ENCODE peak calls at places on chromosomes 6 and 20, in seven cellular contexts. One of them, this sample, is unnamed.

GRCh38 chr6:158849899-158850806 is 31.0 kb upstream of the EZR start:
- DNase-seq in RCC 7860: peak
- DNase-seq in tibial artery: no peak
- DNase-seq in left colon: peak
- DNase-seq in activated T-cell treated with anti-CD3 and anti-CD28 coated beads for 1 hour: peak
- DNase-seq in GDM1: no peak
- DNase-seq in fibroblast of gingiva: peak
- DNase-seq in this sample: no peak

GRCh38 chr20:1998715-1999114 is 4.9 kb upstream of the PDYN start:
- DNase-seq in RCC 7860: no peak
- DNase-seq in tibial artery: no peak
- DNase-seq in left colon: no peak
- DNase-seq in activated T-cell treated with anti-CD3 and anti-CD28 coated beads for 1 hour: no peak
- DNase-seq in GDM1: no peak
- DNase-seq in fibroblast of gingiva: no peak
- DNase-seq in this sample: no peak

GRCh38 chr6:53464942-53465460 is 79.9 kb downstream of the GCLC start:
- DNase-seq in RCC 7860: no peak
- DNase-seq in tibial artery: peak
- DNase-seq in left colon: peak
- DNase-seq in activated T-cell treated with anti-CD3 and anti-CD28 coated beads for 1 hour: no peak
- DNase-seq in GDM1: no peak
- DNase-seq in fibroblast of gingiva: peak
- DNase-seq in this sample: no peak

GRCh38 chr6:5827061-5828037 is 179.4 kb downstream of the NRN1 start:
- DNase-seq in RCC 7860: no peak
- DNase-seq in tibial artery: no peak
- DNase-seq in left colon: no peak
- DNase-seq in activated T-cell treated with anti-CD3 and anti-CD28 coated beads for 1 hour: no peak
- DNase-seq in GDM1: no peak
- DNase-seq in fibroblast of gingiva: no peak
- DNase-seq in this sample: no peak

GRCh38 chr6:124947821-124948451 is 14.3 kb upstream of the RNF217 start:
- DNase-seq in RCC 7860: no peak
- DNase-seq in tibial artery: no peak
- DNase-seq in left colon: no peak
- DNase-seq in activated T-cell treated with anti-CD3 and anti-CD28 coated beads for 1 hour: no peak
- DNase-seq in GDM1: no peak
- DNase-seq in fibroblast of gingiva: peak
- DNase-seq in this sample: no peak

GRCh38 chr6:3500262-3501001 is 43.6 kb upstream of the SLC22A23 start:
- DNase-seq in RCC 7860: no peak
- DNase-seq in tibial artery: no peak
- DNase-seq in left colon: no peak
- DNase-seq in activated T-cell treated with anti-CD3 and anti-CD28 coated beads for 1 hour: no peak
- DNase-seq in GDM1: no peak
- DNase-seq in fibroblast of gingiva: peak
- DNase-seq in this sample: no peak

GRCh38 chr20:52652271-52652670 is 319.9 kb upstream of the TSHZ2 start:
- DNase-seq in RCC 7860: no peak
- DNase-seq in tibial artery: no peak
- DNase-seq in left colon: no peak
- DNase-seq in activated T-cell treated with anti-CD3 and anti-CD28 coated beads for 1 hour: no peak
- DNase-seq in GDM1: no peak
- DNase-seq in fibroblast of gingiva: no peak
- DNase-seq in this sample: no peak

GRCh38 chr20:33210371-33210770 is 6.8 kb upstream of the BPIFA3 start:
- DNase-seq in RCC 7860: no peak
- DNase-seq in tibial artery: no peak
- DNase-seq in left colon: no peak
- DNase-seq in activated T-cell treated with anti-CD3 and anti-CD28 coated beads for 1 hour: no peak
- DNase-seq in GDM1: no peak
- DNase-seq in fibroblast of gingiva: no peak
- DNase-seq in this sample: no peak

GRCh38 chr20:32582659-32583580 is 2.2 kb downstream of the NOL4L start:
- DNase-seq in RCC 7860: no peak
- DNase-seq in tibial artery: no peak
- DNase-seq in left colon: peak
- DNase-seq in activated T-cell treated with anti-CD3 and anti-CD28 coated beads for 1 hour: no peak
- DNase-seq in GDM1: peak
- DNase-seq in fibroblast of gingiva: no peak
- DNase-seq in this sample: no peak

GRCh38 chr20:36491901-36492617 is 49.3 kb upstream of the MYL9 start:
- DNase-seq in RCC 7860: no peak
- DNase-seq in tibial artery: no peak
- DNase-seq in left colon: no peak
- DNase-seq in activated T-cell treated with anti-CD3 and anti-CD28 coated beads for 1 hour: peak
- DNase-seq in GDM1: peak
- DNase-seq in fibroblast of gingiva: no peak
- DNase-seq in this sample: no peak

This sample was measured in anterior cingulate cortex.